ENCODE peak calls at places on chromosomes 13 and 19, in ten cellular contexts. F is GM13977, I is tibial artery, C is omental fat pad, M is SK-N-SH, O is dorsolateral prefrontal cortex, H is AG09319, E is tibial nerve, A is thoracic aorta, X is NB4. K is an unnamed sample.

GRCh38 chr19:35320285-35320706 is 8.7 kb upstream of the CD22 start:
- DNase-seq in F (no peak), I (no peak), C (no peak), M (no peak), O (no peak), H (no peak), E (no peak), A (no peak), X (peak), K (no peak)

GRCh38 chr13:110677731-110678545 is 28.0 kb downstream of the CARS2 start:
- DNase-seq in F (no peak), I (no peak), C (no peak), M (no peak), O (no peak), H (no peak), E (no peak), A (no peak), X (no peak), K (no peak)

GRCh38 chr13:49635599-49636433 is 7.5 kb downstream of the ARL11 start:
- DNase-seq in F (no peak), I (no peak), C (no peak), M (no peak), O (no peak), H (no peak), E (peak), A (no peak), X (no peak), K (no peak)

GRCh38 chr13:33751151-33751550 is 66.8 kb upstream of the RFC3 start:
- DNase-seq in F (no peak), I (no peak), C (no peak), M (no peak), O (no peak), H (no peak), E (no peak), A (no peak), X (no peak), K (no peak)

GRCh38 chr13:51823861-51824260 is 19.9 kb upstream of the DHRS12 start:
- DNase-seq in F (no peak), I (no peak), C (no peak), M (no peak), O (no peak), H (no peak), E (no peak), A (no peak), X (no peak), K (no peak)

GRCh38 chr19:3575260-3575741 is 2.6 kb downstream of the HMG20B start:
- DNase-seq in F (no peak), I (no peak), C (no peak), M (peak), O (no peak), H (no peak), E (no peak), A (no peak), X (no peak), K (no peak)

GRCh38 chr19:50926144-50926543 is 14.9 kb upstream of the KLK4 start:
- DNase-seq in F (no peak), I (no peak), C (no peak), M (no peak), O (no peak), H (no peak), E (no peak), A (no peak), X (no peak), K (no peak)

GRCh38 chr19:5450482-5450881 is 4.7 kb upstream of the ZNRF4 start:
- DNase-seq in F (no peak), I (no peak), C (no peak), M (no peak), O (no peak), H (no peak), E (no peak), A (no peak), X (no peak), K (no peak)

DNA sequence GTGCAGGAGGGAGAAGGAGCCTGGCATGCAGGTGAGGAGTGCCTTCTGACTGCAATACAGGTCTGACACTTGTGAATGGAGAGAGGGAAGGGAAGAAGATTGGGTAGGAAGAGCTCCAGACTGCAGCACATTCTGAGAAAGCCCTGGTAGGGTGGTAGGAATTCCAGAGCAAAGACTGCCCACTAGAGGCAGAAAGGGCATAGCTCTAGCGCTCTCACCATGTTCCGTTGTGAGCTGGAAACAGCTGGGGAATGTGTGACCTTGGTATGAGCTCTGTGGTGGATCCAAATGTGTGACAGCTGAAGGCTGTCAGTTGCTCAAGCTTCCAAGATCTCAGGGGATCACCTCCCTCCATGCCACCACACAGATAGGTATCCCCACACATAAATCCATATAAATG is 2.9 kb upstream of the MTUS2 start:
- DNase-seq in F (no peak), I (no peak), C (no peak), M (no peak), O (no peak), H (no peak), E (no peak), A (no peak), X (no peak), K (no peak)
- TF ChIP-seq CTCF in F (no peak), I (no peak), C (no peak), M (peak), O (no peak), H (no peak), E (no peak), A (no peak), X (peak), K (peak)

DNA sequence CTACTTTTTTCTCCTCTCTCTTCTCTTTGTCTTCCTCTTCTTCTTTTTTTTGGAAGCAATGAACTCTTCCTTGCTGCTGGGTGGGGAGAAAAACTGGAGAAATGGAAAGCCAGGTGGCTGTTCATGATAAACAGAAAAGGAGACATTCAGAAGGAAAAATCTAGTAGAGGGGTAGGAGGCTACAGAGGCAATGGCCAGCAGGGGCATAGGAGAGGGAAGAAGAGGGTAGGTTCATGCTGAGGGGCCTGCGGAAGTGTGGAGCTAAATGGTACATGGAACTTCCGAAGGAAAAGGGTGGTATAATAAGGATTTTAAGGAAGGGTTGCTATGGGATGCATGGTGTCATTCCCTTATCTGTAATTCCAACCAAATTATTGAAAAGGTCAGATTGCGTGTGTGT is 17.5 kb upstream of the HS6ST3 start:
- DNase-seq in F (no peak), I (no peak), C (no peak), M (no peak), O (no peak), H (no peak), E (no peak), A (no peak), X (no peak), K (no peak)
- TF ChIP-seq CTCF in F (no peak), I (no peak), C (no peak), M (no peak), O (no peak), H (no peak), E (no peak), A (no peak), X (no peak), K (peak)

GRCh38 chr19:23823952-23824389 is 65.3 kb upstream of the ZNF681 start:
- DNase-seq in F (no peak), I (no peak), C (no peak), M (peak), O (no peak), H (no peak), E (no peak), A (no peak), X (peak), K (no peak)
- TF ChIP-seq CTCF in F (peak), I (no peak), C (no peak), M (peak), O (no peak), H (no peak), E (no peak), A (no peak), X (peak), K (peak)

GRCh38 chr13:65808061-65808460 is 1422.1 kb downstream of the PCDH9 start:
- DNase-seq in F (no peak), I (no peak), C (no peak), M (no peak), O (no peak), H (no peak), E (no peak), A (no peak), X (no peak), K (no peak)
- TF ChIP-seq CTCF in F (no peak), I (no peak), C (no peak), M (no peak), O (no peak), H (no peak), E (no peak), A (no peak), X (no peak), K (no peak)

DNA sequence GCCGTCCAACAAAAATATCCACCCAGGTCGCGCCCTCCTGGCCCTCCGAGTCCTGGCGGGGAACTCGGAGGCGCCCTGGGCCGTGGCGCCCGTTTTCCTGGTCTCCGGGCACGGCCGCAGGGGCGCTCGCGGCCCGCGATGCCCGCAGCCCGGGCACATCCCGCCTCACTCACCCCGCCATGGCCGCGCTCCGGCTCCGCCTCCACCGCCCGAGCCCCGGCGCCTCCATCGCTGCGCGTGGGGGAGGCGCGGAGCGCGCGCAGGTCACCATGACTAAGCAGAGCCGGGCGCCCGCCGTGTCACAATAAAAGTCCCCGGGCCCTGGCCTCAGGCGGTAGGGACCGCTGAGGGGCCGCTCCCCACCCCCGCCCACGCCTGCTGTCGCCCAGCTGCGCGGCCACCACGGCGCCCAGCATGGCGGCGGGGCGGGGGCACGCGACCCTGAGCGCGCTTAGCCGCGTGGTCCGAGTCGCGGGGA is 593 bp downstream of the KEAP1 start:
- DNase-seq in F (peak), I (peak), C (peak), M (peak), O (peak), H (peak), E (peak), A (peak), X (peak), K (peak)
- TF ChIP-seq CTCF in F (no peak), I (no peak), C (no peak), M (peak), O (peak), H (no peak), E (no peak), A (no peak), X (no peak), K (peak)

GRCh38 chr19:49432141-49433073 is 7.2 kb downstream of the GFY start:
- DNase-seq in F (no peak), I (no peak), C (no peak), M (no peak), O (no peak), H (no peak), E (no peak), A (no peak), X (no peak), K (no peak)

GRCh38 chr19:49431330-49431749 is 6.2 kb downstream of the GFY start:
- DNase-seq in F (no peak), I (no peak), C (no peak), M (peak), O (no peak), H (no peak), E (no peak), A (no peak), X (no peak), K (no peak)

GRCh38 chr19:49428547-49429451 is 3.6 kb downstream of the GFY start:
- DNase-seq in F (no peak), I (no peak), C (no peak), M (no peak), O (no peak), H (no peak), E (no peak), A (no peak), X (no peak), K (no peak)

GRCh38 chr19:49430172-49430677 is 5.0 kb downstream of the GFY start:
- DNase-seq in F (no peak), I (no peak), C (no peak), M (no peak), O (no peak), H (no peak), E (no peak), A (no peak), X (no peak), K (no peak)

GRCh38 chr19:49430678-49431329 is 5.6 kb downstream of the GFY start:
- DNase-seq in F (peak), I (no peak), C (no peak), M (peak), O (no peak), H (no peak), E (no peak), A (no peak), X (peak), K (no peak)
- TF ChIP-seq CTCF in F (peak), I (no peak), C (no peak), M (peak), O (no peak), H (no peak), E (no peak), A (no peak), X (peak), K (no peak)

DNA sequence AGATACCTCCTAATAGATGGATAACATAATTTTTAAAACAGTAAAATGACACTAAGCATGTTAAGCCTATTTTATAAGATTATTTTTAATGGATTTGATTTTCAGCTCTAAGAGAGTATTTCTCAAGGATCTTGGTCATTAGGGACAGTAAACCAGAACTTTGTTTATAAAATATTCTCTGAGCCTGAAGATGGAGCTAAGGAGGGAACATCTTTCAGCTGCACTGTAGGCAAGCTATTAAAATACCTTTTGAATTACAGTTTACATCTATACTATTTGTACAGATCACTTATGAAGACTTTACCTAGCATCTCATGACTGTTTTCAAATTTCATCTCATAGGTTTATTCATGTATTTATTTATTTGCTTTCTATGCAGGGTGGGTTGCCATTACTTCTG is 345.3 kb downstream of the MYO16 start:
- DNase-seq in F (no peak), I (no peak), C (no peak), M (no peak), O (no peak), H (no peak), E (no peak), A (no peak), X (no peak), K (no peak)
- TF ChIP-seq CTCF in F (no peak), I (no peak), C (no peak), M (no peak), O (no peak), H (peak), E (no peak), A (no peak), X (no peak), K (no peak)

DNA sequence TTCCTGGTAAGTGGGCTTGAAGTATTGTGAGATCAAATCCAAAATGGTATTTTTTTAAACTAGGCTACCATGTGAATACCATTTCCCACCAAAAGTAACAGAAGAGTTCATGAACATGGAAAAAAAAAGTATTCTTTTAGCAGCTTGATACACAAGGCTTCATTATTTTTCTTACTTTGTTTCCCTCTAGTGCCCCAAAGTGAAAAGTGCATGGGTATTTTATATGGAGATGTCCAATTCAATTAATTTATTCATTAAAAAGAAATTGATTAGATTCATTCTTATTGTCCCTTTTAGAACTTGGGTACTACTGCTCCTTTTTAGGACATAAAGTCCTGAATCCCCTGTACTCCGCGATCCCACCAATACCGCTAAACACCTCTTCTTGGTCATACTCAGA is 28.6 kb upstream of the SCEL start:
- DNase-seq in F (no peak), I (no peak), C (no peak), M (no peak), O (no peak), H (no peak), E (no peak), A (no peak), X (peak), K (no peak)
- TF ChIP-seq CTCF in F (no peak), I (peak), C (no peak), M (peak), O (peak), H (peak), E (peak), A (peak), X (no peak), K (no peak)